ENCODE peak calls at places on chromosome 5, in ten cellular contexts. One of them, this sample, is unnamed.

GRCh38 chr5:160287378-160288051 is 24.8 kb downstream of the CCNJL start:
- DNase-seq in kidney epithelial cell: no peak
- DNase-seq in foreskin fibroblast: peak; percentile 29
- DNase-seq in endodermal cell: peak; percentile 93
- DNase-seq in CD8-positive, alpha-beta T cell: no peak
- DNase-seq in PC-9: peak; percentile 94
- DNase-seq in IMR-90: no peak
- DNase-seq in neural progenitor cell: peak; percentile 96
- DNase-seq in BE2C: peak; percentile 86
- DNase-seq in adrenal gland: peak; percentile 92
- DNase-seq in this sample: peak; percentile 29

GRCh38 chr5:118791986-118792734 is 196.2 kb downstream of the DTWD2 start:
- DNase-seq in kidney epithelial cell: peak; percentile 44
- DNase-seq in foreskin fibroblast: peak; percentile 76
- DNase-seq in endodermal cell: peak; percentile 70
- DNase-seq in CD8-positive, alpha-beta T cell: no peak
- DNase-seq in PC-9: peak; percentile 12
- DNase-seq in IMR-90: peak; percentile 75
- DNase-seq in neural progenitor cell: peak; percentile 81
- DNase-seq in BE2C: peak; percentile 28
- DNase-seq in adrenal gland: peak; percentile 75
- DNase-seq in this sample: peak; percentile 84

GRCh38 chr5:131679911-131680310 is 44.9 kb upstream of the RAPGEF6 start:
- DNase-seq in kidney epithelial cell: peak; percentile 38
- DNase-seq in foreskin fibroblast: peak; percentile 86
- DNase-seq in endodermal cell: no peak
- DNase-seq in CD8-positive, alpha-beta T cell: no peak
- DNase-seq in PC-9: no peak
- DNase-seq in IMR-90: peak; percentile 75
- DNase-seq in neural progenitor cell: no peak
- DNase-seq in BE2C: no peak
- DNase-seq in adrenal gland: no peak
- DNase-seq in this sample: peak; percentile 69

GRCh38 chr5:172528440-172528839 is 74.1 kb upstream of the SH3PXD2B start:
- DNase-seq in kidney epithelial cell: no peak
- DNase-seq in foreskin fibroblast: no peak
- DNase-seq in endodermal cell: peak; percentile 38
- DNase-seq in CD8-positive, alpha-beta T cell: no peak
- DNase-seq in PC-9: no peak
- DNase-seq in IMR-90: no peak
- DNase-seq in neural progenitor cell: no peak
- DNase-seq in BE2C: no peak
- DNase-seq in adrenal gland: no peak
- DNase-seq in this sample: no peak

GRCh38 chr5:110401881-110402280 is 324.6 kb downstream of the TMEM232 start:
- DNase-seq in kidney epithelial cell: no peak
- DNase-seq in foreskin fibroblast: peak; percentile 64
- DNase-seq in endodermal cell: no peak
- DNase-seq in CD8-positive, alpha-beta T cell: no peak
- DNase-seq in PC-9: no peak
- DNase-seq in IMR-90: no peak
- DNase-seq in neural progenitor cell: no peak
- DNase-seq in BE2C: no peak
- DNase-seq in adrenal gland: no peak
- DNase-seq in this sample: no peak

GRCh38 chr5:13354611-13355010 is 589.9 kb downstream of the DNAH5 start:
- DNase-seq in kidney epithelial cell: peak; percentile 10
- DNase-seq in foreskin fibroblast: no peak
- DNase-seq in endodermal cell: no peak
- DNase-seq in CD8-positive, alpha-beta T cell: no peak
- DNase-seq in PC-9: no peak
- DNase-seq in IMR-90: no peak
- DNase-seq in neural progenitor cell: no peak
- DNase-seq in BE2C: no peak
- DNase-seq in adrenal gland: no peak
- DNase-seq in this sample: peak; percentile 85

GRCh38 chr5:38756068-38756467 is 89.7 kb upstream of the OSMR start:
- DNase-seq in kidney epithelial cell: no peak
- DNase-seq in foreskin fibroblast: peak; percentile 53
- DNase-seq in endodermal cell: no peak
- DNase-seq in CD8-positive, alpha-beta T cell: no peak
- DNase-seq in PC-9: no peak
- DNase-seq in IMR-90: peak; percentile 33
- DNase-seq in neural progenitor cell: no peak
- DNase-seq in BE2C: no peak
- DNase-seq in adrenal gland: no peak
- DNase-seq in this sample: no peak

GRCh38 chr5:179558912-179559279 is 8.5 kb downstream of the RUFY1 start:
- DNase-seq in kidney epithelial cell: no peak
- DNase-seq in foreskin fibroblast: peak; percentile 70
- DNase-seq in endodermal cell: peak; percentile 85
- DNase-seq in CD8-positive, alpha-beta T cell: no peak
- DNase-seq in PC-9: peak; percentile 45
- DNase-seq in IMR-90: peak; percentile 10
- DNase-seq in neural progenitor cell: peak; percentile 79
- DNase-seq in BE2C: peak; percentile 55
- DNase-seq in adrenal gland: no peak
- DNase-seq in this sample: no peak

GRCh38 chr5:177604656-177605055 is 4.7 kb downstream of the B4GALT7 start:
- DNase-seq in kidney epithelial cell: no peak
- DNase-seq in foreskin fibroblast: no peak
- DNase-seq in endodermal cell: no peak
- DNase-seq in CD8-positive, alpha-beta T cell: no peak
- DNase-seq in PC-9: no peak
- DNase-seq in IMR-90: no peak
- DNase-seq in neural progenitor cell: no peak
- DNase-seq in BE2C: no peak
- DNase-seq in adrenal gland: no peak
- DNase-seq in this sample: no peak

GRCh38 chr5:169249001-169249400 is 51.9 kb downstream of the SLIT3 start:
- DNase-seq in kidney epithelial cell: no peak
- DNase-seq in foreskin fibroblast: no peak
- DNase-seq in endodermal cell: no peak
- DNase-seq in CD8-positive, alpha-beta T cell: no peak
- DNase-seq in PC-9: no peak
- DNase-seq in IMR-90: no peak
- DNase-seq in neural progenitor cell: no peak
- DNase-seq in BE2C: no peak
- DNase-seq in adrenal gland: no peak
- DNase-seq in this sample: no peak

GRCh38 chr5:43683884-43684471 is 81.0 kb downstream of the NNT start:
- DNase-seq in kidney epithelial cell: no peak
- DNase-seq in foreskin fibroblast: no peak
- DNase-seq in endodermal cell: no peak
- DNase-seq in CD8-positive, alpha-beta T cell: no peak
- DNase-seq in PC-9: no peak
- DNase-seq in IMR-90: no peak
- DNase-seq in neural progenitor cell: no peak
- DNase-seq in BE2C: no peak
- DNase-seq in adrenal gland: no peak
- DNase-seq in this sample: no peak

GRCh38 chr5:16568875-16569580 is 47.8 kb downstream of the RETREG1 start:
- DNase-seq in kidney epithelial cell: no peak
- DNase-seq in foreskin fibroblast: no peak
- DNase-seq in endodermal cell: no peak
- DNase-seq in CD8-positive, alpha-beta T cell: no peak
- DNase-seq in PC-9: peak; percentile 69
- DNase-seq in IMR-90: no peak
- DNase-seq in neural progenitor cell: no peak
- DNase-seq in BE2C: peak; percentile 92
- DNase-seq in adrenal gland: peak; percentile 82
- DNase-seq in this sample: peak; percentile 76

GRCh38 chr5:38113456-38113855 is 144.9 kb upstream of the EGFLAM start:
- DNase-seq in kidney epithelial cell: no peak
- DNase-seq in foreskin fibroblast: no peak
- DNase-seq in endodermal cell: no peak
- DNase-seq in CD8-positive, alpha-beta T cell: no peak
- DNase-seq in PC-9: no peak
- DNase-seq in IMR-90: no peak
- DNase-seq in neural progenitor cell: no peak
- DNase-seq in BE2C: no peak
- DNase-seq in adrenal gland: no peak
- DNase-seq in this sample: no peak

GRCh38 chr5:133457439-133457838 is 154.9 kb downstream of the FSTL4 start:
- DNase-seq in kidney epithelial cell: no peak
- DNase-seq in foreskin fibroblast: no peak
- DNase-seq in endodermal cell: peak; percentile 42
- DNase-seq in CD8-positive, alpha-beta T cell: no peak
- DNase-seq in PC-9: no peak
- DNase-seq in IMR-90: no peak
- DNase-seq in neural progenitor cell: no peak
- DNase-seq in BE2C: no peak
- DNase-seq in adrenal gland: no peak
- DNase-seq in this sample: no peak

GRCh38 chr5:73454379-73455036 is 5.9 kb upstream of the FOXD1 start:
- DNase-seq in kidney epithelial cell: peak; percentile 50
- DNase-seq in foreskin fibroblast: peak; percentile 76
- DNase-seq in endodermal cell: peak; percentile 94
- DNase-seq in CD8-positive, alpha-beta T cell: no peak
- DNase-seq in PC-9: peak; percentile 69
- DNase-seq in IMR-90: peak; percentile 62
- DNase-seq in neural progenitor cell: peak; percentile 84
- DNase-seq in BE2C: peak; percentile 65
- DNase-seq in adrenal gland: peak; percentile 55
- DNase-seq in this sample: peak; percentile 65

GRCh38 chr5:172768573-172769323 is 2.2 kb downstream of the DUSP1 start:
- DNase-seq in kidney epithelial cell: no peak
- DNase-seq in foreskin fibroblast: peak; percentile 67
- DNase-seq in endodermal cell: peak; percentile 47
- DNase-seq in CD8-positive, alpha-beta T cell: no peak
- DNase-seq in PC-9: no peak
- DNase-seq in IMR-90: peak; percentile 72
- DNase-seq in neural progenitor cell: no peak
- DNase-seq in BE2C: no peak
- DNase-seq in adrenal gland: peak; percentile 83
- DNase-seq in this sample: peak; percentile 73

GRCh38 chr5:56900395-56900794 is 9.0 kb upstream of the SETD9 start:
- DNase-seq in kidney epithelial cell: no peak
- DNase-seq in foreskin fibroblast: peak; percentile 52
- DNase-seq in endodermal cell: no peak
- DNase-seq in CD8-positive, alpha-beta T cell: no peak
- DNase-seq in PC-9: no peak
- DNase-seq in IMR-90: peak; percentile 53
- DNase-seq in neural progenitor cell: no peak
- DNase-seq in BE2C: no peak
- DNase-seq in adrenal gland: no peak
- DNase-seq in this sample: peak; percentile 47

GRCh38 chr5:161271816-161272215 is 274.7 kb downstream of the GABRB2 start:
- DNase-seq in kidney epithelial cell: no peak
- DNase-seq in foreskin fibroblast: no peak
- DNase-seq in endodermal cell: no peak
- DNase-seq in CD8-positive, alpha-beta T cell: no peak
- DNase-seq in PC-9: no peak
- DNase-seq in IMR-90: no peak
- DNase-seq in neural progenitor cell: no peak
- DNase-seq in BE2C: no peak
- DNase-seq in adrenal gland: no peak
- DNase-seq in this sample: no peak

GRCh38 chr5:39775458-39776365 is 350.9 kb upstream of the DAB2 start:
- DNase-seq in kidney epithelial cell: peak; percentile 74
- DNase-seq in foreskin fibroblast: peak; percentile 89
- DNase-seq in endodermal cell: no peak
- DNase-seq in CD8-positive, alpha-beta T cell: no peak
- DNase-seq in PC-9: no peak
- DNase-seq in IMR-90: peak; percentile 92
- DNase-seq in neural progenitor cell: no peak
- DNase-seq in BE2C: no peak
- DNase-seq in adrenal gland: no peak
- DNase-seq in this sample: peak; percentile 85

GRCh38 chr5:1005362-1005851 is 3.2 kb upstream of the NKD2 start:
- DNase-seq in kidney epithelial cell: no peak
- DNase-seq in foreskin fibroblast: no peak
- DNase-seq in endodermal cell: no peak
- DNase-seq in CD8-positive, alpha-beta T cell: no peak
- DNase-seq in PC-9: no peak
- DNase-seq in IMR-90: no peak
- DNase-seq in neural progenitor cell: no peak
- DNase-seq in BE2C: no peak
- DNase-seq in adrenal gland: peak; percentile 42
- DNase-seq in this sample: no peak
- H3K4me3 ChIP-seq in kidney epithelial cell: no peak overlapping the region
- H3K4me3 ChIP-seq in foreskin fibroblast: no peak overlapping the region
- H3K4me3 ChIP-seq in endodermal cell: no peak overlapping the region
- H3K4me3 ChIP-seq in CD8-positive, alpha-beta T cell: peak overlapping the region; percentile 35
- H3K4me3 ChIP-seq in PC-9: no peak overlapping the region
- H3K4me3 ChIP-seq in IMR-90: no peak overlapping the region
- H3K4me3 ChIP-seq in neural progenitor cell: peak overlapping the region; percentile 56
- H3K4me3 ChIP-seq in BE2C: no peak overlapping the region
- H3K4me3 ChIP-seq in adrenal gland: no peak overlapping the region
- H3K4me3 ChIP-seq in this sample: no peak overlapping the region

GRCh38 chr5:88691945-88692868 is 190.8 kb downstream of the MEF2C start:
- DNase-seq in kidney epithelial cell: no peak
- DNase-seq in foreskin fibroblast: no peak
- DNase-seq in endodermal cell: peak; percentile 68
- DNase-seq in CD8-positive, alpha-beta T cell: no peak
- DNase-seq in PC-9: no peak
- DNase-seq in IMR-90: no peak
- DNase-seq in neural progenitor cell: peak; percentile 57
- DNase-seq in BE2C: no peak
- DNase-seq in adrenal gland: no peak
- DNase-seq in this sample: peak; percentile 37
- TF ChIP-seq CTCF in kidney epithelial cell: no peak
- TF ChIP-seq CTCF in foreskin fibroblast: no peak
- TF ChIP-seq CTCF in endodermal cell: no peak
- TF ChIP-seq CTCF in CD8-positive, alpha-beta T cell: no peak
- TF ChIP-seq CTCF in PC-9: no peak
- TF ChIP-seq CTCF in IMR-90: no peak
- TF ChIP-seq CTCF in neural progenitor cell: peak; percentile 27
- TF ChIP-seq CTCF in BE2C: no peak
- TF ChIP-seq CTCF in adrenal gland: no peak
- TF ChIP-seq CTCF in this sample: no peak

GRCh38 chr5:168128154-168128553 is 163.3 kb upstream of the WWC1 start:
- DNase-seq in kidney epithelial cell: no peak
- DNase-seq in foreskin fibroblast: no peak
- DNase-seq in endodermal cell: no peak
- DNase-seq in CD8-positive, alpha-beta T cell: no peak
- DNase-seq in PC-9: no peak
- DNase-seq in IMR-90: no peak
- DNase-seq in neural progenitor cell: peak; percentile 63
- DNase-seq in BE2C: no peak
- DNase-seq in adrenal gland: no peak
- DNase-seq in this sample: no peak
- H3K4me3 ChIP-seq in kidney epithelial cell: no peak overlapping the region
- H3K4me3 ChIP-seq in foreskin fibroblast: no peak overlapping the region
- H3K4me3 ChIP-seq in endodermal cell: no peak overlapping the region
- H3K4me3 ChIP-seq in CD8-positive, alpha-beta T cell: no peak overlapping the region
- H3K4me3 ChIP-seq in PC-9: no peak overlapping the region
- H3K4me3 ChIP-seq in IMR-90: no peak overlapping the region
- H3K4me3 ChIP-seq in neural progenitor cell: no peak overlapping the region
- H3K4me3 ChIP-seq in BE2C: no peak overlapping the region
- H3K4me3 ChIP-seq in adrenal gland: no peak overlapping the region
- H3K4me3 ChIP-seq in this sample: no peak overlapping the region

DNA sequence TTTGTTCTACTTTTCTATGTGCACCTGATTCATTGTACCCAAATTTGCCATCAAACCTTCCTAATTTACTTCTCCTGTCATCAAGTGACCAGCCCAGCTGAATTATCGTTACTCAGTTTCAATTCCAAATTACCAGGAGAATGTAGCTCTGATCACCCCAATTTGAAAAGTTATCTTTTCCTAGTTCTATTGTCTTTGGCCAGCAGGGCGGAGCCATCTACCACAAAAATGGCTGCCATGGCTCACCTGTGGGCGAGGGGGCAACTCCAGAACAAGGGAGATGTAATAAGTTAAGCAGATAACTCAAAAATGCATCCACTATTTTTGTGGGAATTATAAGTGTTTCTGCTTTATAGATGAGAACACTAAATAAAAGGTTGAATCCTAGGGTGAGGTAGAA is 133.8 kb upstream of the MOCS2 start:
- DNase-seq in kidney epithelial cell: no peak
- DNase-seq in foreskin fibroblast: no peak
- DNase-seq in endodermal cell: no peak
- DNase-seq in CD8-positive, alpha-beta T cell: no peak
- DNase-seq in PC-9: no peak
- DNase-seq in IMR-90: no peak
- DNase-seq in neural progenitor cell: no peak
- DNase-seq in BE2C: no peak
- DNase-seq in adrenal gland: no peak
- DNase-seq in this sample: no peak
- TF ChIP-seq CTCF in kidney epithelial cell: no peak
- TF ChIP-seq CTCF in foreskin fibroblast: no peak
- TF ChIP-seq CTCF in endodermal cell: peak; percentile 46
- TF ChIP-seq CTCF in CD8-positive, alpha-beta T cell: no peak
- TF ChIP-seq CTCF in PC-9: no peak
- TF ChIP-seq CTCF in IMR-90: no peak
- TF ChIP-seq CTCF in neural progenitor cell: peak; percentile 14
- TF ChIP-seq CTCF in BE2C: no peak
- TF ChIP-seq CTCF in adrenal gland: no peak
- TF ChIP-seq CTCF in this sample: no peak